ENCODE peak calls at places on chromosomes 13 and 19, in five cellular contexts. One of them, this sample, is unnamed.

GRCh38 chr13:100787899-100788298 is 113.3 kb upstream of the TMTC4 start:
- DNase-seq in OCI-LY7: no peak
- DNase-seq in MM.1S: no peak
- DNase-seq in GM23338: no peak
- DNase-seq in hepatocyte: no peak
- DNase-seq in this sample: no peak

GRCh38 chr19:42440357-42441046 is 2.2 kb downstream of the CXCL17 start:
- DNase-seq in OCI-LY7: peak; percentile 83
- DNase-seq in MM.1S: peak; percentile 71
- DNase-seq in GM23338: peak; percentile 91
- DNase-seq in hepatocyte: peak; percentile 82
- DNase-seq in this sample: peak; percentile 42

GRCh38 chr13:39612023-39612637 is 9.1 kb upstream of the LHFPL6 start:
- DNase-seq in OCI-LY7: peak; percentile 83
- DNase-seq in MM.1S: peak; percentile 48
- DNase-seq in GM23338: peak; percentile 93
- DNase-seq in hepatocyte: peak; percentile 84
- DNase-seq in this sample: peak; percentile 46

GRCh38 chr19:12774588-12775555 is at the start of gene HOOK2:
- DNase-seq in OCI-LY7: no peak
- DNase-seq in MM.1S: peak; percentile 58
- DNase-seq in GM23338: peak; percentile 97
- DNase-seq in hepatocyte: peak; percentile 98
- DNase-seq in this sample: peak; percentile 95

GRCh38 chr19:38434549-38435051 is 1.1 kb downstream of the RYR1 start:
- DNase-seq in OCI-LY7: no peak
- DNase-seq in MM.1S: no peak
- DNase-seq in GM23338: peak; percentile 96
- DNase-seq in hepatocyte: peak; percentile 25
- DNase-seq in this sample: no peak

GRCh38 chr13:104683789-104684188 is 1617.6 kb upstream of the SLC10A2 start:
- DNase-seq in OCI-LY7: no peak
- DNase-seq in MM.1S: no peak
- DNase-seq in GM23338: peak; percentile 37
- DNase-seq in hepatocyte: no peak
- DNase-seq in this sample: no peak

GRCh38 chr13:55001881-55002280 is 1973.3 kb downstream of the OLFM4 start:
- DNase-seq in OCI-LY7: no peak
- DNase-seq in MM.1S: no peak
- DNase-seq in GM23338: peak; percentile 49
- DNase-seq in hepatocyte: no peak
- DNase-seq in this sample: no peak

GRCh38 chr13:38686635-38687245 is at the start of gene FREM2:
- DNase-seq in OCI-LY7: no peak
- DNase-seq in MM.1S: peak; percentile 68
- DNase-seq in GM23338: peak; percentile 98
- DNase-seq in hepatocyte: peak; percentile 88
- DNase-seq in this sample: no peak

GRCh38 chr19:38411041-38411712 is 8.3 kb downstream of the FAM98C start:
- DNase-seq in OCI-LY7: no peak
- DNase-seq in MM.1S: no peak
- DNase-seq in GM23338: no peak
- DNase-seq in hepatocyte: no peak
- DNase-seq in this sample: no peak

GRCh38 chr13:44899967-44900366 is 89.3 kb downstream of the NUFIP1 start:
- DNase-seq in OCI-LY7: no peak
- DNase-seq in MM.1S: no peak
- DNase-seq in GM23338: no peak
- DNase-seq in hepatocyte: no peak
- DNase-seq in this sample: no peak

GRCh38 chr13:99425485-99426341 is 75.6 kb upstream of the TM9SF2 start:
- DNase-seq in OCI-LY7: peak; percentile 82
- DNase-seq in MM.1S: peak; percentile 88
- DNase-seq in GM23338: no peak
- DNase-seq in hepatocyte: no peak
- DNase-seq in this sample: no peak

GRCh38 chr13:50910483-50910805 is 853 bp downstream of the RNASEH2B start:
- DNase-seq in OCI-LY7: peak; percentile 54
- DNase-seq in MM.1S: no peak
- DNase-seq in GM23338: peak; percentile 68
- DNase-seq in hepatocyte: no peak
- DNase-seq in this sample: peak; percentile 27

GRCh38 chr13:99626461-99627082 is 125.3 kb downstream of the TM9SF2 start:
- DNase-seq in OCI-LY7: no peak
- DNase-seq in MM.1S: no peak
- DNase-seq in GM23338: no peak
- DNase-seq in hepatocyte: no peak
- DNase-seq in this sample: peak; percentile 37

GRCh38 chr19:17281391-17282304 is at the start of gene ANKLE1:
- DNase-seq in OCI-LY7: peak; percentile 82
- DNase-seq in MM.1S: no peak
- DNase-seq in GM23338: peak; percentile 88
- DNase-seq in hepatocyte: no peak
- DNase-seq in this sample: no peak

GRCh38 chr13:91228940-91229339 is 118.5 kb upstream of the MIR17HG start:
- DNase-seq in OCI-LY7: no peak
- DNase-seq in MM.1S: no peak
- DNase-seq in GM23338: no peak
- DNase-seq in hepatocyte: no peak
- DNase-seq in this sample: no peak

GRCh38 chr13:103140001-103140671 is 73.9 kb upstream of the SLC10A2 start:
- DNase-seq in OCI-LY7: peak; percentile 72
- DNase-seq in MM.1S: peak; percentile 55
- DNase-seq in GM23338: peak; percentile 85
- DNase-seq in hepatocyte: peak; percentile 41
- DNase-seq in this sample: peak; percentile 16

GRCh38 chr13:112973577-112973951 is 4.5 kb downstream of the MCF2L start:
- DNase-seq in OCI-LY7: no peak
- DNase-seq in MM.1S: no peak
- DNase-seq in GM23338: no peak
- DNase-seq in hepatocyte: no peak
- DNase-seq in this sample: no peak

GRCh38 chr19:50053119-50053518 is 27.3 kb downstream of the ZNF473 start:
- DNase-seq in OCI-LY7: no peak
- DNase-seq in MM.1S: no peak
- DNase-seq in GM23338: no peak
- DNase-seq in hepatocyte: no peak
- DNase-seq in this sample: no peak

GRCh38 chr13:110417537-110417908 is 110.4 kb downstream of the COL4A2 start:
- DNase-seq in OCI-LY7: no peak
- DNase-seq in MM.1S: peak; percentile 26
- DNase-seq in GM23338: no peak
- DNase-seq in hepatocyte: no peak
- DNase-seq in this sample: no peak

GRCh38 chr13:110419391-110419791 is 112.3 kb downstream of the COL4A2 start:
- DNase-seq in OCI-LY7: no peak
- DNase-seq in MM.1S: no peak
- DNase-seq in GM23338: no peak
- DNase-seq in hepatocyte: no peak
- DNase-seq in this sample: no peak

GRCh38 chr13:110419946-110420345 is 112.9 kb downstream of the COL4A2 start:
- DNase-seq in OCI-LY7: no peak
- DNase-seq in MM.1S: no peak
- DNase-seq in GM23338: no peak
- DNase-seq in hepatocyte: no peak
- DNase-seq in this sample: no peak

GRCh38 chr13:110420626-110421025 is 113.5 kb downstream of the COL4A2 start:
- DNase-seq in OCI-LY7: no peak
- DNase-seq in MM.1S: no peak
- DNase-seq in GM23338: no peak
- DNase-seq in hepatocyte: no peak
- DNase-seq in this sample: no peak

GRCh38 chr13:110418944-110419343 is 111.9 kb downstream of the COL4A2 start:
- DNase-seq in OCI-LY7: no peak
- DNase-seq in MM.1S: no peak
- DNase-seq in GM23338: no peak
- DNase-seq in hepatocyte: no peak
- DNase-seq in this sample: no peak
- TF ChIP-seq CTCF in OCI-LY7: no peak
- TF ChIP-seq CTCF in MM.1S: no peak
- TF ChIP-seq CTCF in GM23338: no peak
- TF ChIP-seq CTCF in hepatocyte: no peak
- TF ChIP-seq CTCF in this sample: no peak

GRCh38 chr19:46030861-46031550 is 8.2 kb upstream of the PGLYRP1 start:
- DNase-seq in OCI-LY7: no peak
- DNase-seq in MM.1S: no peak
- DNase-seq in GM23338: no peak
- DNase-seq in hepatocyte: peak; percentile 69
- DNase-seq in this sample: no peak
- TF ChIP-seq EZH2phosphoT487 in OCI-LY7: no peak
- TF ChIP-seq EZH2phosphoT487 in MM.1S: no peak
- TF ChIP-seq EZH2phosphoT487 in GM23338: no peak
- TF ChIP-seq EZH2phosphoT487 in hepatocyte: no peak
- TF ChIP-seq EZH2phosphoT487 in this sample: no peak

DNA sequence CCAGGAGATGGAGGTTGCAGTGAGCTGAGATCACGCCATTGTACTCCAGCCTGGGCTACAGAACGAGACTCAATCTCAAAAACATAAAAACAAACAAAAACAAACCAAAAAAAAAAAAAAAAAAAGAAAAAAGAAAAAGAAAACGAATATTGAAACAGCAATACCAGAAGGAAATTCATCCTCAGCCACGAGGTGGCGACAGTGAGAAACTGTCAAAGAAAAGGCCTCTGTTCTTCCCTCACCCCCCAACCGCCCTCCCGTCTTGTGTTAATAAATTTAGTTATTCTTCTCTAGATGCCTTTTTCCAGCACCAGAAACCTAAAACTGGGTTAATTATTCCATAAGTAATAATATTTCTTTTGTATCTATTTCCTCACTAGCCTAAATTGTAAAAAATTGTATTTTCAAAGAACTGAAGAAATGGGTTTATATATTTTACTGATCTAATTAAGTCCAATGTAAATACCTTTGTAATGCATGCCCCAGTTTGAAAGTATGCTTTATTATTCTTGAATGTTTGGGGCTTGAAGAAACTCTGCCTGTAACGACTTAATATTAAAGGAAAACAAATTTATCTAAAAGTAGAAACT is 38.6 kb downstream of the LIG4 start:
- DNase-seq in OCI-LY7: peak; percentile 52
- DNase-seq in MM.1S: no peak
- DNase-seq in GM23338: peak; percentile 77
- DNase-seq in hepatocyte: peak; percentile 55
- DNase-seq in this sample: peak; percentile 36
- TF ChIP-seq CTCF in OCI-LY7: peak; percentile 67
- TF ChIP-seq CTCF in MM.1S: peak; percentile 24
- TF ChIP-seq CTCF in GM23338: peak; percentile 65
- TF ChIP-seq CTCF in hepatocyte: peak; percentile 48
- TF ChIP-seq CTCF in this sample: peak; percentile 61

GRCh38 chr19:954672-955494 is 29.0 kb downstream of the ARID3A start:
- DNase-seq in OCI-LY7: no peak
- DNase-seq in MM.1S: no peak
- DNase-seq in GM23338: no peak
- DNase-seq in hepatocyte: peak; percentile 66
- DNase-seq in this sample: no peak

GRCh38 chr19:956747-957451 is 27.2 kb upstream of the WDR18 start:
- DNase-seq in OCI-LY7: no peak
- DNase-seq in MM.1S: no peak
- DNase-seq in GM23338: peak; percentile 60
- DNase-seq in hepatocyte: peak; percentile 79
- DNase-seq in this sample: peak; percentile 36

GRCh38 chr19:954272-954671 is 28.4 kb downstream of the ARID3A start:
- DNase-seq in OCI-LY7: no peak
- DNase-seq in MM.1S: no peak
- DNase-seq in GM23338: no peak
- DNase-seq in hepatocyte: no peak
- DNase-seq in this sample: no peak

GRCh38 chr19:953501-954271 is 27.9 kb downstream of the ARID3A start:
- DNase-seq in OCI-LY7: no peak
- DNase-seq in MM.1S: no peak
- DNase-seq in GM23338: peak; percentile 69
- DNase-seq in hepatocyte: peak; percentile 16
- DNase-seq in this sample: no peak

GRCh38 chr19:955803-956746 is 28.1 kb upstream of the WDR18 start:
- DNase-seq in OCI-LY7: no peak
- DNase-seq in MM.1S: no peak
- DNase-seq in GM23338: no peak
- DNase-seq in hepatocyte: peak; percentile 82
- DNase-seq in this sample: no peak
- TF ChIP-seq EZH2phosphoT487 in OCI-LY7: no peak
- TF ChIP-seq EZH2phosphoT487 in MM.1S: no peak
- TF ChIP-seq EZH2phosphoT487 in GM23338: no peak
- TF ChIP-seq EZH2phosphoT487 in hepatocyte: no peak
- TF ChIP-seq EZH2phosphoT487 in this sample: no peak

DNA sequence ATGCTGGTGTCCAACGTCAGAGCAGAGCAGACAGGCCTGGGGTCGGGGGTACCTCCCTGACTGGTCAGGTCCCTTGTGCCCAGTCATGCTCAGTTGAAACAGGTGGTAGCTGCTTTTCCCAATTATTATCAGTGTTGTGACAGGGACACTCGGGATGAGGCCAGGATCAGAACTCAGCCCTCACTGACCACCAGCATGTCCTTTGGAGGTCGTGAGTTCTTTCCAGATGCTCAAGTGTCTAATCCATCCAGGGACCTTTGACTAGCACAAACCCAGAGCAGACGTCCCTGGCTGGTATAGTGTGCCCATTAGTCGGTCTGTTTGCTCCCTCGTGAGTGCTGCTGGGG is 22.4 kb downstream of the MAU2 start:
- DNase-seq in OCI-LY7: no peak
- DNase-seq in MM.1S: no peak
- DNase-seq in GM23338: no peak
- DNase-seq in hepatocyte: no peak
- DNase-seq in this sample: no peak
- TF ChIP-seq CTCF in OCI-LY7: peak; percentile 41
- TF ChIP-seq CTCF in MM.1S: peak; percentile 11
- TF ChIP-seq CTCF in GM23338: no peak
- TF ChIP-seq CTCF in hepatocyte: no peak
- TF ChIP-seq CTCF in this sample: no peak

GRCh38 chr19:18764591-18765051 is 26.5 kb downstream of the COMP start:
- DNase-seq in OCI-LY7: no peak
- DNase-seq in MM.1S: no peak
- DNase-seq in GM23338: no peak
- DNase-seq in hepatocyte: no peak
- DNase-seq in this sample: no peak
- TF ChIP-seq EZH2phosphoT487 in OCI-LY7: no peak
- TF ChIP-seq EZH2phosphoT487 in MM.1S: no peak
- TF ChIP-seq EZH2phosphoT487 in GM23338: no peak
- TF ChIP-seq EZH2phosphoT487 in hepatocyte: no peak
- TF ChIP-seq EZH2phosphoT487 in this sample: no peak

GRCh38 chr13:110445183-110445582 is 116.3 kb downstream of the RAB20 start:
- DNase-seq in OCI-LY7: no peak
- DNase-seq in MM.1S: no peak
- DNase-seq in GM23338: no peak
- DNase-seq in hepatocyte: no peak
- DNase-seq in this sample: no peak

GRCh38 chr13:110443633-110444225 is 117.8 kb downstream of the RAB20 start:
- DNase-seq in OCI-LY7: no peak
- DNase-seq in MM.1S: no peak
- DNase-seq in GM23338: no peak
- DNase-seq in hepatocyte: no peak
- DNase-seq in this sample: no peak

GRCh38 chr13:110442946-110443632 is 118.4 kb downstream of the RAB20 start:
- DNase-seq in OCI-LY7: no peak
- DNase-seq in MM.1S: no peak
- DNase-seq in GM23338: no peak
- DNase-seq in hepatocyte: no peak
- DNase-seq in this sample: no peak

GRCh38 chr13:110445722-110446569 is 115.6 kb downstream of the RAB20 start:
- DNase-seq in OCI-LY7: no peak
- DNase-seq in MM.1S: no peak
- DNase-seq in GM23338: no peak
- DNase-seq in hepatocyte: no peak
- DNase-seq in this sample: no peak

GRCh38 chr13:110444226-110444653 is 117.3 kb downstream of the RAB20 start:
- DNase-seq in OCI-LY7: no peak
- DNase-seq in MM.1S: peak; percentile 60
- DNase-seq in GM23338: no peak
- DNase-seq in hepatocyte: no peak
- DNase-seq in this sample: peak; percentile 8
- TF ChIP-seq CTCF in OCI-LY7: peak; percentile 40
- TF ChIP-seq CTCF in MM.1S: peak; percentile 37
- TF ChIP-seq CTCF in GM23338: no peak
- TF ChIP-seq CTCF in hepatocyte: no peak
- TF ChIP-seq CTCF in this sample: peak; percentile 50